ENCODE peak calls at places on chromosomes 16 and 17, in six cellular contexts. A, J, D, F, I and W are unnamed samples.

GRCh38 chr17:77455878-77456234 is 315.1 kb downstream of the SEC14L1 start:
- DNase-seq in J (no peak), I (no peak), F (no peak), A (no peak), D (no peak), W (no peak)

GRCh38 chr16:2955779-2956565 is 8.1 kb upstream of the KREMEN2 start:
- DNase-seq in I (no peak), F (no peak), J (no peak), D (no peak), A (no peak), W (no peak)

GRCh38 chr16:74462361-74462760 is 41.1 kb upstream of the CLEC18B start:
- DNase-seq in A (no peak), I (no peak), D (no peak), F (no peak), J (no peak), W (no peak)

GRCh38 chr16:3101018-3101840 is 2.1 kb upstream of the ZSCAN10 start:
- DNase-seq in J (no peak), F (no peak), A (no peak), I (no peak), D (peak), W (peak)

GRCh38 chr16:4319454-4319853 is 3.6 kb downstream of the GLIS2 start:
- DNase-seq in D (peak), J (no peak), F (no peak), I (no peak), A (no peak), W (peak)

GRCh38 chr16:82157836-82158235 is 12.2 kb downstream of the MPHOSPH6 start:
- DNase-seq in F (no peak), J (no peak), A (no peak), D (no peak), I (no peak), W (no peak)

GRCh38 chr17:39208136-39208535 is 8.1 kb downstream of the RPL19 start:
- DNase-seq in I (no peak), J (no peak), F (peak), A (no peak), D (peak), W (no peak)

GRCh38 chr17:6108382-6108781 is 38.2 kb downstream of the WSCD1 start:
- DNase-seq in A (no peak), J (no peak), F (no peak), D (no peak), I (no peak), W (no peak)

GRCh38 chr17:76843703-76844484 is 24.3 kb upstream of the MGAT5B start:
- DNase-seq in I (no peak), A (no peak), D (peak), F (no peak), J (no peak), W (no peak)

GRCh38 chr17:71735893-71736292 is 384.9 kb upstream of the SOX9 start:
- DNase-seq in D (no peak), I (no peak), A (no peak), J (no peak), F (no peak), W (no peak)

GRCh38 chr16:1745900-1746692 is 25.2 kb downstream of the NME3 start:
- DNase-seq in J (no peak), A (no peak), D (no peak), F (no peak), I (no peak), W (no peak)

GRCh38 chr16:77618951-77619350 is 103.4 kb upstream of the NUDT7 start:
- DNase-seq in J (no peak), A (no peak), D (no peak), I (no peak), F (no peak), W (no peak)

GRCh38 chr17:81171941-81172340 is 5.9 kb upstream of the AATK start:
- DNase-seq in A (no peak), I (no peak), F (no peak), J (no peak), D (no peak), W (no peak)

GRCh38 chr17:45253879-45254278 is 8.0 kb downstream of the SPATA32 start:
- DNase-seq in F (no peak), D (no peak), I (no peak), J (no peak), A (no peak), W (no peak)

GRCh38 chr17:47844814-47845453 is 3.9 kb upstream of the SCRN2 start:
- DNase-seq in J (no peak), I (no peak), D (peak), F (no peak), A (no peak), W (no peak)

GRCh38 chr17:82630212-82630611 is 18.0 kb downstream of the WDR45B start:
- DNase-seq in J (no peak), D (no peak), A (no peak), F (no peak), I (no peak), W (no peak)

GRCh38 chr17:61884864-61885263 is 21.5 kb upstream of the BRIP1 start:
- DNase-seq in A (no peak), D (no peak), F (no peak), I (no peak), J (no peak), W (no peak)

GRCh38 chr17:69574257-69575197 is 160.0 kb downstream of the MAP2K6 start:
- DNase-seq in D (no peak), I (no peak), F (no peak), J (no peak), A (no peak), W (no peak)

GRCh38 chr16:12157510-12158093 is 181.1 kb downstream of the SNX29 start:
- DNase-seq in A (no peak), J (no peak), I (no peak), D (no peak), F (no peak), W (no peak)

GRCh38 chr16:88773812-88774291 is 11.2 kb downstream of the PIEZO1 start:
- DNase-seq in I (no peak), F (no peak), A (no peak), D (no peak), J (no peak), W (no peak)